ENCODE peak calls at places on chromosomes 12 and 14, in seven cellular contexts. One of them, this sample, is unnamed.

GRCh38 chr12:62631531-62632520 is 165.2 kb downstream of the MON2 start:
- DNase-seq in M059J: peak
- DNase-seq in retina: peak
- DNase-seq in T-helper 2 cell: peak
- DNase-seq in kidney tubule cell: peak
- DNase-seq in transverse colon: peak
- DNase-seq in thyroid gland: peak
- DNase-seq in this sample: peak

GRCh38 chr14:74979442-74980397 is 23.0 kb upstream of the EIF2B2 start:
- DNase-seq in M059J: peak
- DNase-seq in retina: peak
- DNase-seq in T-helper 2 cell: no peak
- DNase-seq in kidney tubule cell: peak
- DNase-seq in transverse colon: no peak
- DNase-seq in thyroid gland: peak
- DNase-seq in this sample: peak

GRCh38 chr12:56071648-56072047 is 8.3 kb upstream of the ERBB3 start:
- DNase-seq in M059J: peak
- DNase-seq in retina: no peak
- DNase-seq in T-helper 2 cell: no peak
- DNase-seq in kidney tubule cell: peak
- DNase-seq in transverse colon: no peak
- DNase-seq in thyroid gland: no peak
- DNase-seq in this sample: no peak

GRCh38 chr12:107304588-107305532 is 211.5 kb upstream of the CRY1 start:
- DNase-seq in M059J: peak
- DNase-seq in retina: no peak
- DNase-seq in T-helper 2 cell: no peak
- DNase-seq in kidney tubule cell: peak
- DNase-seq in transverse colon: no peak
- DNase-seq in thyroid gland: no peak
- DNase-seq in this sample: no peak

GRCh38 chr12:95551305-95551704 is at the start of gene USP44:
- DNase-seq in M059J: no peak
- DNase-seq in retina: peak
- DNase-seq in T-helper 2 cell: no peak
- DNase-seq in kidney tubule cell: no peak
- DNase-seq in transverse colon: no peak
- DNase-seq in thyroid gland: no peak
- DNase-seq in this sample: peak

GRCh38 chr14:71238835-71239234 is 331.6 kb downstream of the PCNX1 start:
- DNase-seq in M059J: no peak
- DNase-seq in retina: no peak
- DNase-seq in T-helper 2 cell: no peak
- DNase-seq in kidney tubule cell: no peak
- DNase-seq in transverse colon: no peak
- DNase-seq in thyroid gland: no peak
- DNase-seq in this sample: no peak

GRCh38 chr14:84453541-84453940 is 1076.4 kb upstream of the FLRT2 start:
- DNase-seq in M059J: no peak
- DNase-seq in retina: no peak
- DNase-seq in T-helper 2 cell: no peak
- DNase-seq in kidney tubule cell: no peak
- DNase-seq in transverse colon: no peak
- DNase-seq in thyroid gland: no peak
- DNase-seq in this sample: no peak

GRCh38 chr12:39958377-39958776 is 147.5 kb downstream of the SLC2A13 start:
- DNase-seq in M059J: no peak
- DNase-seq in retina: no peak
- DNase-seq in T-helper 2 cell: no peak
- DNase-seq in kidney tubule cell: no peak
- DNase-seq in transverse colon: no peak
- DNase-seq in thyroid gland: no peak
- DNase-seq in this sample: no peak

GRCh38 chr14:35213869-35214387 is 78.3 kb upstream of the PSMA6 start:
- DNase-seq in M059J: peak
- DNase-seq in retina: no peak
- DNase-seq in T-helper 2 cell: no peak
- DNase-seq in kidney tubule cell: peak
- DNase-seq in transverse colon: no peak
- DNase-seq in thyroid gland: no peak
- DNase-seq in this sample: no peak

GRCh38 chr12:115466076-115466475 is 782.1 kb upstream of the TBX3 start:
- DNase-seq in M059J: no peak
- DNase-seq in retina: no peak
- DNase-seq in T-helper 2 cell: no peak
- DNase-seq in kidney tubule cell: no peak
- DNase-seq in transverse colon: no peak
- DNase-seq in thyroid gland: no peak
- DNase-seq in this sample: no peak

GRCh38 chr12:13156277-13156676 is 40.2 kb upstream of the EMP1 start:
- DNase-seq in M059J: no peak
- DNase-seq in retina: no peak
- DNase-seq in T-helper 2 cell: no peak
- DNase-seq in kidney tubule cell: no peak
- DNase-seq in transverse colon: no peak
- DNase-seq in thyroid gland: no peak
- DNase-seq in this sample: no peak

GRCh38 chr14:77158175-77158908 is 16.8 kb upstream of the ZDHHC22 start:
- DNase-seq in M059J: peak
- DNase-seq in retina: peak
- DNase-seq in T-helper 2 cell: no peak
- DNase-seq in kidney tubule cell: peak
- DNase-seq in transverse colon: no peak
- DNase-seq in thyroid gland: peak
- DNase-seq in this sample: peak

GRCh38 chr14:65840118-65840751 is 427.7 kb downstream of the FUT8 start:
- DNase-seq in M059J: no peak
- DNase-seq in retina: no peak
- DNase-seq in T-helper 2 cell: no peak
- DNase-seq in kidney tubule cell: no peak
- DNase-seq in transverse colon: no peak
- DNase-seq in thyroid gland: no peak
- DNase-seq in this sample: no peak

GRCh38 chr12:53626702-53627169 is 554 bp upstream of the ATF7 start:
- DNase-seq in M059J: no peak
- DNase-seq in retina: no peak
- DNase-seq in T-helper 2 cell: no peak
- DNase-seq in kidney tubule cell: no peak
- DNase-seq in transverse colon: no peak
- DNase-seq in thyroid gland: no peak
- DNase-seq in this sample: no peak

GRCh38 chr14:94334837-94335236 is 11.7 kb upstream of the SERPINA6 start:
- DNase-seq in M059J: no peak
- DNase-seq in retina: no peak
- DNase-seq in T-helper 2 cell: no peak
- DNase-seq in kidney tubule cell: no peak
- DNase-seq in transverse colon: no peak
- DNase-seq in thyroid gland: no peak
- DNase-seq in this sample: no peak

GRCh38 chr14:68466491-68466977 is 326.3 kb downstream of the ZFP36L1 start:
- DNase-seq in M059J: peak
- DNase-seq in retina: no peak
- DNase-seq in T-helper 2 cell: no peak
- DNase-seq in kidney tubule cell: peak
- DNase-seq in transverse colon: no peak
- DNase-seq in thyroid gland: no peak
- DNase-seq in this sample: no peak

GRCh38 chr12:91988076-91988475 is 157.6 kb downstream of the BTG1 start:
- DNase-seq in M059J: no peak
- DNase-seq in retina: no peak
- DNase-seq in T-helper 2 cell: no peak
- DNase-seq in kidney tubule cell: peak
- DNase-seq in transverse colon: no peak
- DNase-seq in thyroid gland: peak
- DNase-seq in this sample: no peak

GRCh38 chr14:32514236-32514635 is 185.1 kb downstream of the AKAP6 start:
- DNase-seq in M059J: peak
- DNase-seq in retina: no peak
- DNase-seq in T-helper 2 cell: no peak
- DNase-seq in kidney tubule cell: no peak
- DNase-seq in transverse colon: no peak
- DNase-seq in thyroid gland: no peak
- DNase-seq in this sample: no peak

GRCh38 chr14:21526672-21527319 is 650 bp upstream of the SALL2 start:
- DNase-seq in M059J: no peak
- DNase-seq in retina: peak
- DNase-seq in T-helper 2 cell: no peak
- DNase-seq in kidney tubule cell: no peak
- DNase-seq in transverse colon: no peak
- DNase-seq in thyroid gland: peak
- DNase-seq in this sample: peak

GRCh38 chr12:92107621-92108131 is 38.0 kb downstream of the BTG1 start:
- DNase-seq in M059J: peak
- DNase-seq in retina: peak
- DNase-seq in T-helper 2 cell: no peak
- DNase-seq in kidney tubule cell: no peak
- DNase-seq in transverse colon: no peak
- DNase-seq in thyroid gland: no peak
- DNase-seq in this sample: no peak

GRCh38 chr12:111407371-111408115 is 1.8 kb downstream of the SH2B3 start:
- DNase-seq in M059J: no peak
- DNase-seq in retina: no peak
- DNase-seq in T-helper 2 cell: no peak
- DNase-seq in kidney tubule cell: no peak
- DNase-seq in transverse colon: no peak
- DNase-seq in thyroid gland: no peak
- DNase-seq in this sample: no peak

GRCh38 chr12:93944196-93944595 is 204.2 kb upstream of the PLXNC1 start:
- DNase-seq in M059J: peak
- DNase-seq in retina: no peak
- DNase-seq in T-helper 2 cell: no peak
- DNase-seq in kidney tubule cell: peak
- DNase-seq in transverse colon: no peak
- DNase-seq in thyroid gland: no peak
- DNase-seq in this sample: no peak

GRCh38 chr14:79417961-79418360 is 793.3 kb downstream of the DIO2 start:
- DNase-seq in M059J: no peak
- DNase-seq in retina: no peak
- DNase-seq in T-helper 2 cell: no peak
- DNase-seq in kidney tubule cell: no peak
- DNase-seq in transverse colon: no peak
- DNase-seq in thyroid gland: no peak
- DNase-seq in this sample: no peak

GRCh38 chr14:104984056-104984894 is 1.3 kb upstream of the CLBA1 start:
- DNase-seq in M059J: no peak
- DNase-seq in retina: no peak
- DNase-seq in T-helper 2 cell: no peak
- DNase-seq in kidney tubule cell: no peak
- DNase-seq in transverse colon: no peak
- DNase-seq in thyroid gland: no peak
- DNase-seq in this sample: no peak

GRCh38 chr14:59428581-59429012 is 36.6 kb downstream of the GPR135 start:
- DNase-seq in M059J: no peak
- DNase-seq in retina: no peak
- DNase-seq in T-helper 2 cell: no peak
- DNase-seq in kidney tubule cell: no peak
- DNase-seq in transverse colon: no peak
- DNase-seq in thyroid gland: no peak
- DNase-seq in this sample: no peak

GRCh38 chr14:98858158-98858557 is 413.8 kb downstream of the BCL11B start:
- DNase-seq in M059J: no peak
- DNase-seq in retina: no peak
- DNase-seq in T-helper 2 cell: no peak
- DNase-seq in kidney tubule cell: no peak
- DNase-seq in transverse colon: no peak
- DNase-seq in thyroid gland: no peak
- DNase-seq in this sample: no peak

GRCh38 chr14:74949859-74950572 is 5.4 kb downstream of the PGF start:
- DNase-seq in M059J: no peak
- DNase-seq in retina: no peak
- DNase-seq in T-helper 2 cell: no peak
- DNase-seq in kidney tubule cell: no peak
- DNase-seq in transverse colon: no peak
- DNase-seq in thyroid gland: no peak
- DNase-seq in this sample: no peak

GRCh38 chr12:42749239-42749638 is 159.7 kb upstream of the PRICKLE1 start:
- DNase-seq in M059J: no peak
- DNase-seq in retina: no peak
- DNase-seq in T-helper 2 cell: no peak
- DNase-seq in kidney tubule cell: no peak
- DNase-seq in transverse colon: no peak
- DNase-seq in thyroid gland: no peak
- DNase-seq in this sample: no peak

GRCh38 chr12:953776-954175 is 4.3 kb upstream of the RAD52 start:
- DNase-seq in M059J: peak
- DNase-seq in retina: no peak
- DNase-seq in T-helper 2 cell: no peak
- DNase-seq in kidney tubule cell: peak
- DNase-seq in transverse colon: no peak
- DNase-seq in thyroid gland: no peak
- DNase-seq in this sample: no peak

GRCh38 chr14:100476012-100476822 is 111.0 kb downstream of the BEGAIN start:
- DNase-seq in M059J: peak
- DNase-seq in retina: peak
- DNase-seq in T-helper 2 cell: no peak
- DNase-seq in kidney tubule cell: peak
- DNase-seq in transverse colon: peak
- DNase-seq in thyroid gland: no peak
- DNase-seq in this sample: no peak

GRCh38 chr12:98591209-98591608 is 2.3 kb upstream of the SLC25A3 start:
- DNase-seq in M059J: peak
- DNase-seq in retina: no peak
- DNase-seq in T-helper 2 cell: no peak
- DNase-seq in kidney tubule cell: no peak
- DNase-seq in transverse colon: no peak
- DNase-seq in thyroid gland: no peak
- DNase-seq in this sample: no peak

GRCh38 chr12:95146767-95147166 is 70.5 kb downstream of the FGD6 start:
- DNase-seq in M059J: no peak
- DNase-seq in retina: peak
- DNase-seq in T-helper 2 cell: no peak
- DNase-seq in kidney tubule cell: no peak
- DNase-seq in transverse colon: no peak
- DNase-seq in thyroid gland: no peak
- DNase-seq in this sample: no peak

GRCh38 chr14:73630009-73630780 is 14.6 kb upstream of the DNAL1 start:
- DNase-seq in M059J: no peak
- DNase-seq in retina: no peak
- DNase-seq in T-helper 2 cell: no peak
- DNase-seq in kidney tubule cell: no peak
- DNase-seq in transverse colon: no peak
- DNase-seq in thyroid gland: no peak
- DNase-seq in this sample: no peak

GRCh38 chr12:42603246-42603645 is 13.7 kb upstream of the PRICKLE1 start:
- DNase-seq in M059J: no peak
- DNase-seq in retina: no peak
- DNase-seq in T-helper 2 cell: no peak
- DNase-seq in kidney tubule cell: no peak
- DNase-seq in transverse colon: no peak
- DNase-seq in thyroid gland: no peak
- DNase-seq in this sample: no peak

GRCh38 chr12:94779520-94779919 is 129.2 kb upstream of the TMCC3 start:
- DNase-seq in M059J: peak
- DNase-seq in retina: no peak
- DNase-seq in T-helper 2 cell: no peak
- DNase-seq in kidney tubule cell: peak
- DNase-seq in transverse colon: no peak
- DNase-seq in thyroid gland: no peak
- DNase-seq in this sample: no peak

GRCh38 chr14:101235042-101235871 is 326.0 kb upstream of the DIO3 start:
- DNase-seq in M059J: peak
- DNase-seq in retina: peak
- DNase-seq in T-helper 2 cell: no peak
- DNase-seq in kidney tubule cell: peak
- DNase-seq in transverse colon: peak
- DNase-seq in thyroid gland: peak
- DNase-seq in this sample: peak

GRCh38 chr14:60721331-60722162 is 2.6 kb downstream of the SIX4 start:
- DNase-seq in M059J: no peak
- DNase-seq in retina: peak
- DNase-seq in T-helper 2 cell: peak
- DNase-seq in kidney tubule cell: peak
- DNase-seq in transverse colon: peak
- DNase-seq in thyroid gland: peak
- DNase-seq in this sample: peak

GRCh38 chr12:104290320-104290719 is 13.2 kb upstream of the EID3 start:
- DNase-seq in M059J: no peak
- DNase-seq in retina: no peak
- DNase-seq in T-helper 2 cell: no peak
- DNase-seq in kidney tubule cell: no peak
- DNase-seq in transverse colon: no peak
- DNase-seq in thyroid gland: no peak
- DNase-seq in this sample: no peak